ENCODE peak calls at places on chromosomes 2 and 18, in six cellular contexts. One of them, this sample, is unnamed.

GRCh38 chr2:60796573-60797509 is 40.8 kb downstream of the PAPOLG start:
- DNase-seq in endodermal cell: no peak
- DNase-seq in fibroblast of lung: peak; percentile 23
- DNase-seq in bronchial epithelial cell: peak; percentile 21
- DNase-seq in epithelial cell of esophagus: no peak
- DNase-seq in KG1: peak; percentile 30
- DNase-seq in this sample: no peak

GRCh38 chr18:13036622-13037320 is 45.6 kb downstream of the CEP192 start:
- DNase-seq in endodermal cell: no peak
- DNase-seq in fibroblast of lung: peak; percentile 43
- DNase-seq in bronchial epithelial cell: peak; percentile 47
- DNase-seq in epithelial cell of esophagus: peak; percentile 29
- DNase-seq in KG1: no peak
- DNase-seq in this sample: no peak

GRCh38 chr2:79511320-79511951 is 1.4 kb upstream of the CTNNA2 start:
- DNase-seq in endodermal cell: peak; percentile 90
- DNase-seq in fibroblast of lung: peak; percentile 52
- DNase-seq in bronchial epithelial cell: peak; percentile 41
- DNase-seq in epithelial cell of esophagus: peak; percentile 69
- DNase-seq in KG1: peak; percentile 30
- DNase-seq in this sample: peak; percentile 55

GRCh38 chr2:40358783-40359182 is 93.1 kb downstream of the SLC8A1 start:
- DNase-seq in endodermal cell: no peak
- DNase-seq in fibroblast of lung: no peak
- DNase-seq in bronchial epithelial cell: peak; percentile 21
- DNase-seq in epithelial cell of esophagus: peak; percentile 39
- DNase-seq in KG1: no peak
- DNase-seq in this sample: no peak

GRCh38 chr2:127128508-127128907 is 21.6 kb upstream of the BIN1 start:
- DNase-seq in endodermal cell: peak; percentile 91
- DNase-seq in fibroblast of lung: no peak
- DNase-seq in bronchial epithelial cell: peak; percentile 55
- DNase-seq in epithelial cell of esophagus: peak; percentile 35
- DNase-seq in KG1: no peak
- DNase-seq in this sample: no peak

GRCh38 chr18:75162467-75162866 is 46.5 kb downstream of the PTGR3 start:
- DNase-seq in endodermal cell: peak; percentile 16
- DNase-seq in fibroblast of lung: peak; percentile 65
- DNase-seq in bronchial epithelial cell: peak; percentile 40
- DNase-seq in epithelial cell of esophagus: peak; percentile 39
- DNase-seq in KG1: no peak
- DNase-seq in this sample: no peak

GRCh38 chr2:45617496-45617895 is 6.4 kb upstream of the SRBD1 start:
- DNase-seq in endodermal cell: no peak
- DNase-seq in fibroblast of lung: no peak
- DNase-seq in bronchial epithelial cell: no peak
- DNase-seq in epithelial cell of esophagus: no peak
- DNase-seq in KG1: no peak
- DNase-seq in this sample: no peak

GRCh38 chr18:78950386-78950785 is 29.2 kb upstream of the SALL3 start:
- DNase-seq in endodermal cell: no peak
- DNase-seq in fibroblast of lung: no peak
- DNase-seq in bronchial epithelial cell: no peak
- DNase-seq in epithelial cell of esophagus: no peak
- DNase-seq in KG1: no peak
- DNase-seq in this sample: no peak

GRCh38 chr2:48504647-48505327 is 25.2 kb upstream of the STON1 start:
- DNase-seq in endodermal cell: no peak
- DNase-seq in fibroblast of lung: peak; percentile 71
- DNase-seq in bronchial epithelial cell: no peak
- DNase-seq in epithelial cell of esophagus: no peak
- DNase-seq in KG1: no peak
- DNase-seq in this sample: no peak

GRCh38 chr2:88159955-88160415 is 10.2 kb upstream of the THNSL2 start:
- DNase-seq in endodermal cell: peak; percentile 84
- DNase-seq in fibroblast of lung: peak; percentile 77
- DNase-seq in bronchial epithelial cell: peak; percentile 54
- DNase-seq in epithelial cell of esophagus: peak; percentile 70
- DNase-seq in KG1: peak; percentile 47
- DNase-seq in this sample: peak; percentile 52

GRCh38 chr2:9984217-9984739 is 32.8 kb downstream of the GRHL1 start:
- DNase-seq in endodermal cell: no peak
- DNase-seq in fibroblast of lung: peak; percentile 73
- DNase-seq in bronchial epithelial cell: peak; percentile 38
- DNase-seq in epithelial cell of esophagus: peak; percentile 42
- DNase-seq in KG1: peak; percentile 9
- DNase-seq in this sample: peak; percentile 52

GRCh38 chr2:66134113-66134730 is 300.7 kb upstream of the MEIS1 start:
- DNase-seq in endodermal cell: no peak
- DNase-seq in fibroblast of lung: no peak
- DNase-seq in bronchial epithelial cell: peak; percentile 2
- DNase-seq in epithelial cell of esophagus: no peak
- DNase-seq in KG1: no peak
- DNase-seq in this sample: peak; percentile 46